ENCODE peak calls at places on chromosomes 13 and 19, in seven cellular contexts. One of them, this sample, is unnamed.

GRCh38 chr19:57637379-57637778 is 4.4 kb downstream of the ZNF211 start:
- DNase-seq in tibial nerve: no peak
- DNase-seq in adrenal gland: no peak
- DNase-seq in aorta: no peak
- DNase-seq in body of pancreas: no peak
- DNase-seq in fibroblast of lung: no peak
- DNase-seq in dorsolateral prefrontal cortex: no peak
- DNase-seq in this sample: no peak

GRCh38 chr13:97727991-97728390 is 225.5 kb upstream of the IPO5 start:
- DNase-seq in tibial nerve: no peak
- DNase-seq in adrenal gland: no peak
- DNase-seq in aorta: no peak
- DNase-seq in body of pancreas: no peak
- DNase-seq in fibroblast of lung: no peak
- DNase-seq in dorsolateral prefrontal cortex: peak; percentile 23
- DNase-seq in this sample: no peak

GRCh38 chr13:33186851-33187250 is 98.7 kb downstream of the STARD13 start:
- DNase-seq in tibial nerve: no peak
- DNase-seq in adrenal gland: no peak
- DNase-seq in aorta: no peak
- DNase-seq in body of pancreas: no peak
- DNase-seq in fibroblast of lung: peak; percentile 94
- DNase-seq in dorsolateral prefrontal cortex: no peak
- DNase-seq in this sample: peak; percentile 14

GRCh38 chr13:103812558-103812957 is 746.3 kb upstream of the SLC10A2 start:
- DNase-seq in tibial nerve: no peak
- DNase-seq in adrenal gland: no peak
- DNase-seq in aorta: no peak
- DNase-seq in body of pancreas: no peak
- DNase-seq in fibroblast of lung: no peak
- DNase-seq in dorsolateral prefrontal cortex: no peak
- DNase-seq in this sample: no peak

GRCh38 chr13:99208185-99208584 is 7.5 kb downstream of the UBAC2 start:
- DNase-seq in tibial nerve: no peak
- DNase-seq in adrenal gland: no peak
- DNase-seq in aorta: no peak
- DNase-seq in body of pancreas: no peak
- DNase-seq in fibroblast of lung: no peak
- DNase-seq in dorsolateral prefrontal cortex: no peak
- DNase-seq in this sample: no peak

GRCh38 chr13:78410164-78410563 is 193.2 kb downstream of the POU4F1 start:
- DNase-seq in tibial nerve: no peak
- DNase-seq in adrenal gland: no peak
- DNase-seq in aorta: no peak
- DNase-seq in body of pancreas: no peak
- DNase-seq in fibroblast of lung: no peak
- DNase-seq in dorsolateral prefrontal cortex: no peak
- DNase-seq in this sample: no peak

GRCh38 chr19:58237324-58237723 is 8.6 kb downstream of the ZNF544 start:
- DNase-seq in tibial nerve: no peak
- DNase-seq in adrenal gland: no peak
- DNase-seq in aorta: no peak
- DNase-seq in body of pancreas: no peak
- DNase-seq in fibroblast of lung: no peak
- DNase-seq in dorsolateral prefrontal cortex: no peak
- DNase-seq in this sample: no peak

GRCh38 chr19:53808710-53809125 is 15.4 kb downstream of the NLRP12 start:
- DNase-seq in tibial nerve: no peak
- DNase-seq in adrenal gland: no peak
- DNase-seq in aorta: no peak
- DNase-seq in body of pancreas: no peak
- DNase-seq in fibroblast of lung: peak; percentile 39
- DNase-seq in dorsolateral prefrontal cortex: no peak
- DNase-seq in this sample: no peak

GRCh38 chr19:50649433-50650391 is at the start of gene C19orf81:
- DNase-seq in tibial nerve: no peak
- DNase-seq in adrenal gland: no peak
- DNase-seq in aorta: no peak
- DNase-seq in body of pancreas: no peak
- DNase-seq in fibroblast of lung: no peak
- DNase-seq in dorsolateral prefrontal cortex: peak; percentile 38
- DNase-seq in this sample: no peak

GRCh38 chr19:30064021-30064699 is 122.1 kb downstream of the URI1 start:
- DNase-seq in tibial nerve: no peak
- DNase-seq in adrenal gland: no peak
- DNase-seq in aorta: no peak
- DNase-seq in body of pancreas: no peak
- DNase-seq in fibroblast of lung: no peak
- DNase-seq in dorsolateral prefrontal cortex: peak; percentile 21
- DNase-seq in this sample: no peak

GRCh38 chr13:76336889-76337844 is 549.0 kb downstream of the KCTD12 start:
- DNase-seq in tibial nerve: no peak
- DNase-seq in adrenal gland: no peak
- DNase-seq in aorta: no peak
- DNase-seq in body of pancreas: no peak
- DNase-seq in fibroblast of lung: no peak
- DNase-seq in dorsolateral prefrontal cortex: no peak
- DNase-seq in this sample: no peak
- H3K27ac ChIP-seq in tibial nerve: no peak overlapping the region
- H3K27ac ChIP-seq in adrenal gland: no peak overlapping the region
- H3K27ac ChIP-seq in aorta: no peak overlapping the region
- H3K27ac ChIP-seq in body of pancreas: no peak overlapping the region
- H3K27ac ChIP-seq in fibroblast of lung: no peak overlapping the region
- H3K27ac ChIP-seq in dorsolateral prefrontal cortex: no peak overlapping the region
- H3K27ac ChIP-seq in this sample: no peak overlapping the region

GRCh38 chr13:32051156-32051555 is 19.6 kb downstream of the FRY start:
- DNase-seq in tibial nerve: no peak
- DNase-seq in adrenal gland: no peak
- DNase-seq in aorta: no peak
- DNase-seq in body of pancreas: no peak
- DNase-seq in fibroblast of lung: no peak
- DNase-seq in dorsolateral prefrontal cortex: no peak
- DNase-seq in this sample: no peak

GRCh38 chr13:32060319-32060924 is 28.8 kb downstream of the FRY start:
- DNase-seq in tibial nerve: no peak
- DNase-seq in adrenal gland: no peak
- DNase-seq in aorta: no peak
- DNase-seq in body of pancreas: no peak
- DNase-seq in fibroblast of lung: no peak
- DNase-seq in dorsolateral prefrontal cortex: peak; percentile 11
- DNase-seq in this sample: no peak

GRCh38 chr13:32059511-32059984 is 28.0 kb downstream of the FRY start:
- DNase-seq in tibial nerve: no peak
- DNase-seq in adrenal gland: no peak
- DNase-seq in aorta: no peak
- DNase-seq in body of pancreas: no peak
- DNase-seq in fibroblast of lung: no peak
- DNase-seq in dorsolateral prefrontal cortex: no peak
- DNase-seq in this sample: no peak

DNA sequence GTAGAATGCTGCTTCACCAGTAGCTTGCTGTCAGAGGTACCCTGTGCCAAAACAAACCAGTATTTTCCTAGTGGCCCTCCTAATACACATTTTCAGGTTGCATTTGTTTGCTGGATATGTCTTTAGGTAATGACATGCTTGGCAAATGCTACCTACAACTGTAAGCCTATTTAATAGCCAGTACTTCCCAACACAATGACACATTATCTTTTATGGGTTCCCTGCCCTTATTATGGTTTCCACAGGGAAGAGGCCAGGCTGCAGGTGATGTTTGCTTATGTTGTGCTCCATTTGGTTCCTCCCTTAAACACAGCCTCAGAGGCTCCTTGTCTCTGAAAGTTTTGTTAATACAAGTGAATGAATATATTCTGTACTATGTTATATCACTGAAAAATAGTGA is 24.7 kb downstream of the FRY start:
- DNase-seq in tibial nerve: no peak
- DNase-seq in adrenal gland: no peak
- DNase-seq in aorta: no peak
- DNase-seq in body of pancreas: no peak
- DNase-seq in fibroblast of lung: no peak
- DNase-seq in dorsolateral prefrontal cortex: no peak
- DNase-seq in this sample: no peak
- H3K27ac ChIP-seq in tibial nerve: no peak overlapping the region
- H3K27ac ChIP-seq in adrenal gland: no peak overlapping the region
- H3K27ac ChIP-seq in aorta: no peak overlapping the region
- H3K27ac ChIP-seq in body of pancreas: no peak overlapping the region
- H3K27ac ChIP-seq in fibroblast of lung: no peak overlapping the region
- H3K27ac ChIP-seq in dorsolateral prefrontal cortex: no peak overlapping the region
- H3K27ac ChIP-seq in this sample: no peak overlapping the region

GRCh38 chr13:29855784-29856183 is 5.4 kb upstream of the UBL3 start:
- DNase-seq in tibial nerve: no peak
- DNase-seq in adrenal gland: no peak
- DNase-seq in aorta: no peak
- DNase-seq in body of pancreas: peak; percentile 19
- DNase-seq in fibroblast of lung: no peak
- DNase-seq in dorsolateral prefrontal cortex: no peak
- DNase-seq in this sample: no peak
- H3K27ac ChIP-seq in tibial nerve: no peak overlapping the region
- H3K27ac ChIP-seq in adrenal gland: no peak overlapping the region
- H3K27ac ChIP-seq in aorta: no peak overlapping the region
- H3K27ac ChIP-seq in body of pancreas: no peak overlapping the region
- H3K27ac ChIP-seq in fibroblast of lung: no peak overlapping the region
- H3K27ac ChIP-seq in dorsolateral prefrontal cortex: no peak overlapping the region
- H3K27ac ChIP-seq in this sample: no peak overlapping the region

GRCh38 chr13:113157929-113158747 is at the start of gene PROZ:
- DNase-seq in tibial nerve: no peak
- DNase-seq in adrenal gland: no peak
- DNase-seq in aorta: no peak
- DNase-seq in body of pancreas: peak; percentile 55
- DNase-seq in fibroblast of lung: no peak
- DNase-seq in dorsolateral prefrontal cortex: no peak
- DNase-seq in this sample: no peak
- H3K27ac ChIP-seq in tibial nerve: no peak within 1 kb of the TSS
- H3K27ac ChIP-seq in adrenal gland: no peak within 1 kb of the TSS
- H3K27ac ChIP-seq in aorta: no peak within 1 kb of the TSS
- H3K27ac ChIP-seq in body of pancreas: peak within 1 kb of the TSS; percentile 10
- H3K27ac ChIP-seq in fibroblast of lung: no peak within 1 kb of the TSS
- H3K27ac ChIP-seq in dorsolateral prefrontal cortex: no peak within 1 kb of the TSS
- H3K27ac ChIP-seq in this sample: no peak within 1 kb of the TSS

GRCh38 chr13:112781287-112781686 is 91.4 kb downstream of the ATP11A start:
- DNase-seq in tibial nerve: no peak
- DNase-seq in adrenal gland: no peak
- DNase-seq in aorta: peak; percentile 63
- DNase-seq in body of pancreas: no peak
- DNase-seq in fibroblast of lung: no peak
- DNase-seq in dorsolateral prefrontal cortex: no peak
- DNase-seq in this sample: no peak
- H3K27ac ChIP-seq in tibial nerve: no peak overlapping the region
- H3K27ac ChIP-seq in adrenal gland: peak overlapping the region; percentile 80
- H3K27ac ChIP-seq in aorta: no peak overlapping the region
- H3K27ac ChIP-seq in body of pancreas: no peak overlapping the region
- H3K27ac ChIP-seq in fibroblast of lung: no peak overlapping the region
- H3K27ac ChIP-seq in dorsolateral prefrontal cortex: peak overlapping the region; percentile 80
- H3K27ac ChIP-seq in this sample: no peak overlapping the region

DNA sequence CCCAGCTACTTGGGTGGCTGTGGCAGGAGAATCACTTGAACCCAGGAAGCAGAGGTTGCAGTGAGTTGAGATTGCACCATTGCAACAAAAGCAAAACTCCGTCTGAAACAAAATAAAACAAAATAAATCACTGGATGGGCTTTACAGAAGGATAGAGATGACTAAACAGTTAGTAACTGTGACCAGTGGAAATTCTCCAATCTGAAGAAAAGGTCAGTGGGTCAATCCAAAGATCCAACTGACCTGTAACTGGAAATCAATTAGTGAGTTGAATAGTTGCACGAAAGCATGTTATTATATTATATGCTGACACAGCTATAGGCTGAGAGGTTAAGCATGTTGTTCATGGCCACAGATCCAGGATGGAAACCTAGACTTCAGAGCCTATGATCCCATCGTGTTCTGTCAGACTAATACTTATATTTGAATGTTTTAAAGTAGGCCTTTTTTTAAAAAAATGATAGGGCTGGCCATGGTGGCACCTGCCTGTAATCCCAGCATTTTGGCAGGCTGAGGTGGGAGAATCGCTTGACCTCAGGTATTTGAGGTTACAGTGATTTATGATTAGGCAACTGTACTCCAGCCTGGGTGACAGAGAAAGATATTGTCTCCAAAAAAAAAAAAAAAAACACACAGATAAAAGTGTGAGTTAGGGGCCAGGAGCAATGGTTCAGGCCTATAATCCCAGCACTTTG is 1.4 kb downstream of the ECH1 start:
- DNase-seq in tibial nerve: no peak
- DNase-seq in adrenal gland: peak; percentile 49
- DNase-seq in aorta: no peak
- DNase-seq in body of pancreas: no peak
- DNase-seq in fibroblast of lung: peak; percentile 45
- DNase-seq in dorsolateral prefrontal cortex: no peak
- DNase-seq in this sample: no peak
- H3K27ac ChIP-seq in tibial nerve: no peak overlapping the region
- H3K27ac ChIP-seq in adrenal gland: peak overlapping the region; percentile 98
- H3K27ac ChIP-seq in aorta: no peak overlapping the region
- H3K27ac ChIP-seq in body of pancreas: peak overlapping the region; percentile 94
- H3K27ac ChIP-seq in fibroblast of lung: peak overlapping the region; percentile 92
- H3K27ac ChIP-seq in dorsolateral prefrontal cortex: no peak overlapping the region
- H3K27ac ChIP-seq in this sample: peak overlapping the region; percentile 48

GRCh38 chr19:39470724-39471339 is 9.8 kb upstream of the TIMM50 start:
- DNase-seq in tibial nerve: no peak
- DNase-seq in adrenal gland: no peak
- DNase-seq in aorta: no peak
- DNase-seq in body of pancreas: no peak
- DNase-seq in fibroblast of lung: peak; percentile 16
- DNase-seq in dorsolateral prefrontal cortex: no peak
- DNase-seq in this sample: no peak

GRCh38 chr19:39469567-39469966 is 11.1 kb upstream of the TIMM50 start:
- DNase-seq in tibial nerve: no peak
- DNase-seq in adrenal gland: no peak
- DNase-seq in aorta: no peak
- DNase-seq in body of pancreas: no peak
- DNase-seq in fibroblast of lung: no peak
- DNase-seq in dorsolateral prefrontal cortex: no peak
- DNase-seq in this sample: no peak

GRCh38 chr19:39465956-39466747 is 14.5 kb upstream of the TIMM50 start:
- DNase-seq in tibial nerve: no peak
- DNase-seq in adrenal gland: no peak
- DNase-seq in aorta: no peak
- DNase-seq in body of pancreas: no peak
- DNase-seq in fibroblast of lung: no peak
- DNase-seq in dorsolateral prefrontal cortex: no peak
- DNase-seq in this sample: no peak

GRCh38 chr19:39467941-39468340 is 12.7 kb upstream of the TIMM50 start:
- DNase-seq in tibial nerve: no peak
- DNase-seq in adrenal gland: no peak
- DNase-seq in aorta: no peak
- DNase-seq in body of pancreas: no peak
- DNase-seq in fibroblast of lung: no peak
- DNase-seq in dorsolateral prefrontal cortex: no peak
- DNase-seq in this sample: no peak

GRCh38 chr19:39469036-39469435 is 11.6 kb upstream of the TIMM50 start:
- DNase-seq in tibial nerve: no peak
- DNase-seq in adrenal gland: no peak
- DNase-seq in aorta: no peak
- DNase-seq in body of pancreas: no peak
- DNase-seq in fibroblast of lung: no peak
- DNase-seq in dorsolateral prefrontal cortex: no peak
- DNase-seq in this sample: no peak
- H3K27ac ChIP-seq in tibial nerve: no peak overlapping the region
- H3K27ac ChIP-seq in adrenal gland: no peak overlapping the region
- H3K27ac ChIP-seq in aorta: no peak overlapping the region
- H3K27ac ChIP-seq in body of pancreas: no peak overlapping the region
- H3K27ac ChIP-seq in fibroblast of lung: no peak overlapping the region
- H3K27ac ChIP-seq in dorsolateral prefrontal cortex: no peak overlapping the region
- H3K27ac ChIP-seq in this sample: no peak overlapping the region